ENCODE peak calls at places on chromosomes 1 and 21, in four cellular contexts. V is mucosa of descending colon, S is GM23248, Z is spleen. J is an unnamed sample. For H3K4me1, the result is how much of the 10 kb centered on the place peaks cover.

GRCh38 chr1:178529364-178530036 is 16.6 kb downstream of the TEX35 start:
- DNase-seq in V (no peak), S (no peak), Z (peak), J (no peak)

GRCh38 chr1:28580706-28581530 is 11.1 kb upstream of the RAB42 start:
- DNase-seq in V (peak), S (peak), Z (peak), J (peak)

GRCh38 chr1:117237701-117238413 is 27.1 kb upstream of the VTCN1 start:
- DNase-seq in V (no peak), S (peak), Z (no peak), J (peak)

GRCh38 chr21:30839304-30839703 is 9.7 kb upstream of the KRTAP7-1 start:
- DNase-seq in V (no peak), S (peak), Z (no peak), J (no peak)

GRCh38 chr1:25548601-25549000 is 5.2 kb downstream of the LDLRAP1 start:
- DNase-seq in V (no peak), S (no peak), Z (no peak), J (no peak)

GRCh38 chr1:240092301-240093119 is 827 bp downstream of the FMN2 start:
- DNase-seq in V (no peak), S (peak), Z (no peak), J (peak)

GRCh38 chr21:45900034-45900868 is 81.3 kb upstream of the COL6A1 start:
- DNase-seq in V (no peak), S (no peak), Z (peak), J (no peak)

GRCh38 chr21:35075546-35075945 is 26.4 kb upstream of the RUNX1 start:
- DNase-seq in V (no peak), S (peak), Z (no peak), J (peak)

GRCh38 chr1:90023691-90024090 is 28.8 kb downstream of the ZNF326 start:
- DNase-seq in V (no peak), S (no peak), Z (no peak), J (no peak)

GRCh38 chr1:65995928-65996327 is 203.2 kb downstream of the PDE4B start:
- DNase-seq in V (no peak), S (no peak), Z (no peak), J (no peak)

GRCh38 chr1:111731956-111732355 is 7.2 kb downstream of the INKA2 start:
- DNase-seq in V (no peak), S (no peak), Z (no peak), J (no peak)

GRCh38 chr1:32937061-32937460 is 27.5 kb downstream of the RNF19B start:
- DNase-seq in V (no peak), S (no peak), Z (no peak), J (no peak)

GRCh38 chr1:230566481-230566880 is 75.8 kb upstream of the COG2 start:
- DNase-seq in V (no peak), S (no peak), Z (no peak), J (no peak)

GRCh38 chr1:162349635-162350330 is 26.9 kb downstream of the SPATA46 start:
- DNase-seq in V (peak), S (peak), Z (no peak), J (peak)

GRCh38 chr1:161260939-161261858 is 2.7 kb downstream of the PCP4L1 start:
- DNase-seq in V (peak), S (peak), Z (no peak), J (no peak)

GRCh38 chr1:67672260-67672803 is 12.7 kb upstream of the GADD45A start:
- DNase-seq in V (no peak), S (no peak), Z (no peak), J (no peak)

GRCh38 chr1:184383772-184384323 is 3.0 kb upstream of the C1orf21 start:
- DNase-seq in V (no peak), S (no peak), Z (no peak), J (no peak)
- H3K4me1 ChIP-seq in V (under half), S (under half), Z (under half), J (under half)

GRCh38 chr1:207845109-207845508 is 65.8 kb downstream of the CD34 start:
- DNase-seq in V (no peak), S (no peak), Z (no peak), J (no peak)
- H3K4me1 ChIP-seq in V (under half), S (under half), Z (half or more), J (under half)

DNA sequence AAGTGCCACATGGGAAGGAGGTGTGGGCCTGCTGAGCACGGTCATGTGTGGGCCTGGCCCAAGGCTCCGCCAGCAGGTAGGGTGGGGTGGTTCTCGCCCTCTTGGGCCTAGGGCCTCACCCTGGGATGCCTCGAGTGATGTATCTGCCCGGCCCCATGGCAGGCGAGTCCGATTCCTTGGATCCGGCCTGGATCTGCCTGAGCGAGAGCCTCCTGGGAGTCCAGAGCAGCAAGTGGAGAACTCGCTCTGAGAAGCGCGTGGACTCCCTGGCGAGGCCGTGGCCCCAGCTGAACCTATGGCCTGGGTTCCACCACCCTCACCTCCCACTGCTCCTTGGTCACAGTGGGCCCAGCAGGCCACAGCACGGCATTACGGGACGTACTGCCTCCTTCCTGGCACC is 8.2 kb upstream of the TTC34 start:
- DNase-seq in V (no peak), S (no peak), Z (no peak), J (no peak)
- H3K4me1 ChIP-seq in V (under half), S (under half), Z (under half), J (under half)

DNA sequence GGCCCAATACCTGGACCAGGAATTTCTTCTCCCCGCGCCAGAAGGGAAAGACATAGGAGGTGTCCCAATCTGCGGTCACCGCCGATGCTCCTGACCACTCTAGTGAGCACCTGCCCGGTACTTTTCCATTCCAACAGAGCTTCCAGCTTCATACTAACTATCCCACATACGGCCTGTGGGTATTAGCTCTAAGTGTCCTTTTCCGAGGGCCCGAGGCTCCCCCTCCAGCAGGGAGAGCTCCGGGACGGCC is 2.6 kb upstream of the SIM2 start:
- DNase-seq in V (no peak), S (no peak), Z (no peak), J (no peak)
- H3K4me1 ChIP-seq in V (under half), S (under half), Z (half or more), J (under half)

DNA sequence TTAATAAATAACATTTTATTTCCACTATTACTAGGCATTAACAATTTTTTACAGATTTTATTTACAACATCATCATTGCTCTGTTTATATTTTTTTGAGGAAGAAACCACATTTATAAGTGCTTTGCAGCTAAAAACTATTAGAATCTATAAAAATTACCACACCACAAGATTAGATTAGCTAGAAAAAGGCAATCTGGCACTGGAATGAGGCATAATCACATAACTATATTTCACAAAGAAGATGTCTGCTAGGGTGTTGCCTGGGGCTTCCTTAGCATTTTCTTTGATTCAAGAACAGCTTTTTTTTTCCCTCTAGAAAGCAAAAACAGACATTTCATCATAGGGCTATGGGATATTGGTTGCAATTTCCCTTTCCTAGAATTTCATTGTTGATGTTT is 2169.2 kb downstream of the MRPL39 start:
- DNase-seq in V (no peak), S (no peak), Z (no peak), J (no peak)
- H3K4me1 ChIP-seq in V (under half), S (under half), Z (under half), J (under half)

GRCh38 chr1:20935717-20936116 is 148.6 kb upstream of the HP1BP3 start:
- DNase-seq in V (no peak), S (no peak), Z (no peak), J (no peak)
- H3K4me1 ChIP-seq in V (under half), S (under half), Z (under half), J (under half)

GRCh38 chr1:35873243-35873642 is 9.8 kb upstream of the AGO1 start:
- DNase-seq in V (no peak), S (no peak), Z (no peak), J (no peak)
- H3K4me1 ChIP-seq in V (under half), S (under half), Z (under half), J (under half)

J was measured in astrocyte.